ENCODE peak calls at places on chromosome 12, in four cellular contexts. Q, Y, W and N are unnamed samples.

GRCh38 chr12:109759076-109759420 is 45.4 kb downstream of the FAM222A start:
- DNase-seq in W (no peak), Y (no peak), Q (peak; percentile 49), N (no peak)

GRCh38 chr12:981956-982355 is 9.1 kb upstream of the ERC1 start:
- DNase-seq in Q (no peak), W (no peak), Y (no peak), N (no peak)

GRCh38 chr12:7935773-7936581 is at the start of gene SLC2A3:
- DNase-seq in Q (no peak), W (peak; percentile 65), Y (peak; percentile 10), N (peak; percentile 51)

GRCh38 chr12:116442981-116443380 is 116.2 kb upstream of the MAP1LC3B2 start:
- DNase-seq in Y (no peak), Q (no peak), W (no peak), N (no peak)

GRCh38 chr12:60035835-60036234 is 440.0 kb downstream of the SLC16A7 start:
- DNase-seq in W (no peak), Y (no peak), Q (no peak), N (no peak)

GRCh38 chr12:93292731-93293566 is 84.8 kb upstream of the NUDT4 start:
- DNase-seq in W (no peak), Q (no peak), Y (no peak), N (no peak)

GRCh38 chr12:63899396-63899795 is 54.9 kb downstream of the SRGAP1 start:
- DNase-seq in Y (no peak), W (no peak), Q (no peak), N (no peak)

GRCh38 chr12:223751-224240 is 9.8 kb upstream of the SLC6A12 start:
- DNase-seq in Y (no peak), Q (peak; percentile 53), W (no peak), N (no peak)

GRCh38 chr12:117579939-117580717 is 218.7 kb upstream of the NOS1 start:
- DNase-seq in Y (no peak), Q (no peak), W (no peak), N (no peak)

GRCh38 chr12:33427071-33427470 is 12.5 kb downstream of the SYT10 start:
- DNase-seq in Q (no peak), Y (no peak), W (no peak), N (no peak)

GRCh38 chr12:68434391-68435007 is 102.3 kb upstream of the MDM1 start:
- DNase-seq in Q (no peak), W (no peak), Y (no peak), N (no peak)

GRCh38 chr12:79897617-79898016 is 37.3 kb downstream of the PPP1R12A start:
- DNase-seq in Y (no peak), Q (no peak), W (peak; percentile 76), N (peak; percentile 82)

GRCh38 chr12:91178139-91178561 is 4.5 kb downstream of the DCN start:
- DNase-seq in Q (peak; percentile 54), Y (no peak), W (peak; percentile 40), N (peak; percentile 16)

GRCh38 chr12:3154006-3154405 is 76.8 kb downstream of the TSPAN9 start:
- DNase-seq in Y (no peak), W (no peak), Q (no peak), N (no peak)

GRCh38 chr12:6953417-6954315 is 2.5 kb downstream of the PTPN6 start:
- DNase-seq in Y (no peak), W (no peak), Q (peak; percentile 90), N (no peak)

GRCh38 chr12:17148706-17149105 is 542.7 kb upstream of the LMO3 start:
- DNase-seq in W (no peak), Q (no peak), Y (no peak), N (no peak)

GRCh38 chr12:6234906-6235305 is 34.7 kb downstream of the CD9 start:
- DNase-seq in Q (peak; percentile 34), Y (no peak), W (no peak), N (no peak)

GRCh38 chr12:57434517-57435223 is at the start of gene INHBC:
- DNase-seq in W (no peak), Q (no peak), Y (no peak), N (no peak)